ENCODE peak calls at places on chromosomes 4 and X, in four cellular contexts. L is tibial artery, P is fibroblast of lung, Z is hepatocyte. S is an unnamed sample. For H3K36me3, the result is how much of the 10 kb centered on the place peaks cover.

GRCh38 chr4:56448301-56448700 is 12.2 kb downstream of the PAICS start:
- DNase-seq in P (peak), L (no peak), Z (no peak), S (no peak)

GRCh38 chr4:128031756-128032384 is 29.2 kb upstream of the LARP1B start:
- DNase-seq in L (no peak), P (no peak), Z (no peak), S (no peak)

GRCh38 chr4:87042986-87043820 is 108.4 kb downstream of the AFF1 start:
- DNase-seq in P (no peak), L (no peak), Z (no peak), S (no peak)

GRCh38 chrX:106035064-106035463 is 3.5 kb downstream of the SERPINA7 start:
- DNase-seq in P (no peak), L (no peak), Z (no peak), S (no peak)

GRCh38 chr4:93217423-93217822 is 611.1 kb upstream of the ATOH1 start:
- DNase-seq in P (no peak), Z (no peak), L (no peak), S (no peak)

GRCh38 chrX:150199181-150199580 is 163.9 kb upstream of the MAMLD1 start:
- DNase-seq in Z (no peak), P (no peak), L (no peak), S (no peak)

GRCh38 chrX:151323054-151323453 is 74.0 kb upstream of the VMA21 start:
- DNase-seq in Z (no peak), P (no peak), L (no peak), S (no peak)

GRCh38 chr4:128571747-128572146 is 237.8 kb upstream of the JADE1 start:
- DNase-seq in P (peak), L (peak), Z (peak), S (peak)

GRCh38 chr4:145480257-145480656 is 1.4 kb upstream of the SMAD1 start:
- DNase-seq in P (no peak), L (no peak), Z (no peak), S (no peak)

GRCh38 chrX:31353095-31353494 is 281.3 kb upstream of the FTHL17 start:
- DNase-seq in L (no peak), Z (peak), P (peak), S (peak)

GRCh38 chr4:118774321-118774720 is 61.6 kb downstream of the SEC24D start:
- DNase-seq in Z (no peak), L (no peak), P (no peak), S (no peak)

GRCh38 chr4:80539190-80539589 is 203.7 kb downstream of the CFAP299 start:
- DNase-seq in P (no peak), L (no peak), Z (no peak), S (no peak)

GRCh38 chr4:166324321-166324720 is 451.3 kb downstream of the TLL1 start:
- DNase-seq in L (no peak), P (peak), Z (peak), S (no peak)

GRCh38 chr4:123599920-123600394 is 203.4 kb downstream of the SPRY1 start:
- DNase-seq in Z (peak), P (peak), L (peak), S (peak)

GRCh38 chr4:27018910-27019309 is 158.3 kb downstream of the STIM2 start:
- DNase-seq in L (no peak), P (no peak), Z (no peak), S (no peak)

GRCh38 chr4:27016551-27016950 is 155.9 kb downstream of the STIM2 start:
- DNase-seq in Z (no peak), P (peak), L (no peak), S (no peak)

GRCh38 chr4:27018076-27018475 is 157.4 kb downstream of the STIM2 start:
- DNase-seq in L (no peak), P (no peak), Z (no peak), S (no peak)

GRCh38 chr4:27019766-27020165 is 159.1 kb downstream of the STIM2 start:
- DNase-seq in Z (no peak), L (no peak), P (no peak), S (no peak)

DNA sequence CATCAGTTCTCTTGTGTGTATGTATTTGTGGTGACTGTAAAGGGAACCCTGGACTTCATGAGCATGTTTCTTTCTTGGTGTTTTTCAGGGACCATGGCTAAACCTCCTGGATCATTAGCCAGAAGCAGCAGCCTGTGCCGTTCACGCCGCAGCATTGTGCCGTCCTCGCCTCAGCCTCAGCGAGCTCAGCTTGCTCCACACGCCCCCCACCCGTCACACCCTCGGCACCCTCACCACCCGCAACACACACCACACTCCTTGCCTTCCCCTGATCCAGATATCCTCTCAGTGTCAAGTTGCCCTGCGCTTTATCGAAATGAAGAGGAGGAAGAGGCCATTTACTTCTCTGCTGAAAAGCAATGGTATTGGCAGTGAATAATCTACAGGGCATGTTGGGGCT is 157.0 kb downstream of the STIM2 start:
- DNase-seq in L (no peak), P (no peak), Z (no peak), S (no peak)
- H3K36me3 ChIP-seq in L (under half), P (under half), Z (under half), S (under half)

DNA sequence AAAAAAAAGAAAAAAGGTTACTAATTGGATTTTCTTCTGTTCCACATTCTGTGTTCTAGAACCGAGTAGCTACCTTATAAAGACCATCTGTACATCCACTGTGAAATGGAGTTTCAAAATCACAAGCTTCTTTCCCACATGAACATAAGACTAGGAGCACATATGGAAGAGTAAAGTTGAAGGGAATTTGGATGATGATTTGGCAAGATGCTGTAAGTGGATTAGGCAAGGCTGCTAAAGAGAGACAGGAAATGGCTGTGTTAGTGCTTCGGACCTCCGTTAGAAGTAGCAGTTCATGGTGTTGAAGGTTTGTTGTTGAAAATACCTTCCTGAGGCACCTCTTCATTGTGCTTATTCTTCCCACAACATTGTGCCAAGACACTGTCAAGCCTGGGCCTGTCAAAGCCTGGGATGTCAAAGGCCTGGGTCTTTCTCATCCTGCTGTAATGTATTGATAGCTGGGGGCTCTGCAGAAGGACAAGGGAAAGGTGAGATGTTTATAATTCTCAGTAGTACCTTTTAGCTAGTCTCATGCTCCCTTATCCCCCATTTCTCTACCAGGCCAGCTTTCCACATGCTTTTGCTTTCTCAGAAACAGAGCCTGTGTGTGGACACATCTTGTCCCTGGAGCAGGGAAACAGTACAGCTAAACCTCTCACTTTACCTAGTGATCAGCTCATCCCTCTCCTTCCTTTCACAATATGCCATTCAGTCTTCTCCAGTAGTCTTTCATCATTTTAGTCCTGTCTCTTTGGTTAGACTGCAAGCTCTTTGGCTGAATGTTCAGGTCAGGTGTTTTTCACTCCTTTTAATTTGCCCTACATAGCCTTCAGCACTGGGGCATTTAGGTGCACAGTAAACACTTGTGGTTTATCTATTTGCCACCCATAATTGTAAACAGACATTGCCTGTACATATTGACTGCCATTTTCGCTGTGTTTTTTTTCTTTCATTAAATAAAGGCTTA is 37.9 kb upstream of the CYP2U1 start:
- DNase-seq in P (no peak), L (no peak), Z (no peak), S (no peak)
- H3K27ac ChIP-seq in P (no peak), L (no peak), Z (peak), S (no peak)

DNA sequence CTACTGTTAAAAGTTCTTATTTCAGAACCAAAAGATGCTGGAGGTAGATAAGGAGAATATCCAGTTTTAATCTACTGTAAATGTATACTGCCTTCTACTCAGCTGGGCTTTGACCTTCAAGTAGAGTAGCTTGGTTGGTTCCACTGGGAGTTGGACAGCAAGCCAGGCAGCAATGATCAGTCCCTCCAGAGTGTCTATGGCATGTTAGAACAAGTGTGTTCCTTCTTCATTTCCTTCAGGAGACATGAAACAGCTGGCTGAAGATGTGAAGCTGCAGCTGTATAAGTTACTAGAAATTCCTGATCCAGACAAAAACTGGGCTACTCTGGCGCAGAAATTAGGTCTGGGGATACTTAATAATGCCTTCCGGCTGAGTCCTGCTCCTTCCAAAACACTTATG is 111.0 kb downstream of the NFKB1 start:
- DNase-seq in Z (no peak), L (no peak), P (no peak), S (no peak)
- H3K36me3 ChIP-seq in Z (under half), L (half or more), P (under half), S (half or more)

DNA sequence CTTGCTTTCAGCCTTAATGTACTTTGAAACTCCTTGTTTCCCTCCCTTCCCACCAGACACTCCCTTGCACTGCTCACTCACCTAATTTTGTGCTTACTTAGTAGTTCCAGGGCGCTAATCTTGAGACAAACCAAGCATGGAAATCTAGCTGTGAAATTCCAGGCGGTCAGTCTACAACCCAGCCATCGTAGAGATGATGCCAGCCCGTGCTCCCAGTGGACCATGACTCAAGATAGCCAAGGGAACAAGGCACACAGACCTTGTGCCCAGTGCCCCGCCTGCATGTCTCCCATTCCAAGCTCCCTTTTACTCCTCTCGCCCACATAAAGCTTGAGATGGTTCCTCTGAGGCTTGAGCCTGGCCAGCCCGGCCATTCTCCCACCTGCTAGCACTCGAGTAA is 11.1 kb downstream of the TREX2 start:
- DNase-seq in P (no peak), L (no peak), Z (no peak), S (no peak)
- H3K27ac ChIP-seq in P (no peak), L (no peak), Z (no peak), S (no peak)

GRCh38 chr4:3178351-3178750 is 70.6 kb upstream of the MSANTD1 start:
- DNase-seq in L (no peak), P (no peak), Z (no peak), S (no peak)

GRCh38 chr4:3179126-3179706 is 69.7 kb upstream of the MSANTD1 start:
- DNase-seq in P (no peak), Z (peak), L (no peak), S (no peak)

GRCh38 chr4:3174371-3175338 is 74.3 kb upstream of the MSANTD1 start:
- DNase-seq in L (no peak), Z (no peak), P (no peak), S (no peak)

GRCh38 chr4:3177905-3178304 is 71.1 kb upstream of the MSANTD1 start:
- DNase-seq in Z (no peak), L (no peak), P (no peak), S (no peak)

GRCh38 chr4:3176625-3177229 is 72.2 kb upstream of the MSANTD1 start:
- DNase-seq in P (no peak), Z (no peak), L (no peak), S (no peak)
- H3K36me3 ChIP-seq in P (under half), Z (under half), L (half or more), S (under half)

DNA sequence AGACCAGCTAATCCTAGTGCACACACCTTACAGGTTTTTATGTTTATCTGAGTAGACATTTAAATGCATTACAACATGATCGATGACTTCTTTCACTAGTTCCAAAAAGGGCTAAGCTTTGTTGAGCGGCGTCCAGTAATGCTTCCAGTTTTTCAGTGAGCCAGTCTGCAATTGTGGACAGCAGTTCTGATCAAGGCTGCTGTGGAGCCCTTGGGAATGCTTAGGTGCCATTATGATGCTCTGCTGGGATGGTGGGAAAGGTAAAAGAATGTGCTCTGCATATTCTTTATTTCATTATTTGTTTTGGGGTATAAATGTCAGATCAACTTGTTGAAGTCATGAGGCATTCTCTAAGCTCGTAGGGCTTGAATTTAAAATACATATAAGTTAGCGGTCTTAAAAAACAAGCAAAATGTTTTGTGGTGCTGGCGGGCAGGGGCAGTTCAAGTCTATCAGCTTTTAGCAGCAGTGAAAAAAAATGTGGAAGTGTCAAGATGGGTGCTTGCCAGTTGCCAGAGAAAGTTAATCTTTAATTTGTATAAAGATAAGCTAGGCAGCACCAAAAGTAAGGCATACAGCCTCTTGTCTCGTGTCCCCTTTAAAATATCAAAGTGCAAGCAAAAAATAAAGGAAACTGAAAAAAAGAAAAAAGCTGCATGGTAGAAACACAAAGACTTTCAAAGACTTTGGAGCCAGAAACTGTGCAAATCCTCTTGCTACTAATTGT is 5.8 kb downstream of the MID1IP1 start:
- DNase-seq in L (no peak), P (no peak), Z (peak), S (no peak)
- H3K27ac ChIP-seq in L (peak), P (no peak), Z (peak), S (no peak)

GRCh38 chr4:2672700-2673099 is 83.4 kb downstream of the TNIP2 start:
- DNase-seq in P (no peak), L (no peak), Z (no peak), S (no peak)

GRCh38 chr4:2667428-2667827 is 88.7 kb downstream of the TNIP2 start:
- DNase-seq in Z (no peak), P (no peak), L (no peak), S (no peak)

GRCh38 chr4:2672082-2672481 is 84.1 kb downstream of the TNIP2 start:
- DNase-seq in P (no peak), Z (no peak), L (no peak), S (no peak)

GRCh38 chr4:2673157-2673556 is 83.0 kb downstream of the TNIP2 start:
- DNase-seq in Z (no peak), L (no peak), P (no peak), S (no peak)

DNA sequence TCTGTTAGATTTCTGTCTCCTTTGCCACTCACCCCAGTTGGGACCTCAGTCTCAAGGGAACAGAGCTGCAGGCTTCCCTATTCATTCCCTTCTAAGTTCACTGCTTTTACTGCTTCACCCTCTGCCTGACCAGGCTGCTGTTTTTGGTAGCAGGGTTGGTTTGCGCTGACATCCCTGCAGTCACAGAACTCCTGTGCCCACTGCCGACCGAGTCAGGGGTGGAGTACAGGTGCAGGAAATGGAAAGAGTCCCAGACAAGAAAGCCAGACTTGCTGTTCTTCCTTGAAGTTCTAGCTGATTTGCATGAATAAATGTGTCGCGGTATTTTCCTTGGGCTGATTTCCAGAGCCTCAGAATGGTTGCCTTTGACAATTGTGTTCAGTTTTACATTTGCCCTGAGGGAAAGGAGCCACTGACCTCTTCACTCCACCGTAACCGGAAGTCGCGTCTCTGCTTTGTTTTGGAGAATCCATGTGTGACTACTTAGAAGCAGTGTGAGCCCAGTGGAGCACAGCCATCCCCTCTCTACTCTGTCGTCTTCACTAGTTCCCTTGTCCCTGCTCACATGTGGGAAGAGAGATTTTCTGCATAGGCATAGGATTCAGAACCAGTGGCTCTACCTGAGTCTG is 84.8 kb downstream of the TNIP2 start:
- DNase-seq in Z (no peak), P (no peak), L (no peak), S (no peak)
- H3K36me3 ChIP-seq in Z (under half), P (under half), L (under half), S (under half)

GRCh38 chrX:14915596-14915995 is 42.4 kb downstream of the MOSPD2 start:
- DNase-seq in Z (no peak), P (no peak), L (no peak), S (peak)
- H3K27ac ChIP-seq in Z (no peak), P (peak), L (no peak), S (peak)

GRCh38 chr4:7021930-7022658 is 21.1 kb upstream of the TADA2B start:
- DNase-seq in P (peak), L (no peak), Z (peak), S (peak)
- H3K36me3 ChIP-seq in P (under half), L (under half), Z (under half), S (under half)

S was measured in SJSA1.